ENCODE peak calls at places on chromosomes 1 and 21, in five cellular contexts. One of them, this sample, is unnamed.

GRCh38 chr1:229027622-229028182 is 243.2 kb upstream of the RAB4A start:
- DNase-seq in activated CD8-positive, alpha-beta memory T cell treated with anti-CD3 and anti-CD28 coated beads, Interleukin-2, amount 50 U/mL, for 4 hours: no peak
- DNase-seq in GM23338: peak
- DNase-seq in CD4-positive, alpha-beta T cell: no peak
- DNase-seq in stromal cell of bone marrow: no peak
- DNase-seq in this sample: no peak

GRCh38 chr1:75338974-75339483 is 204.8 kb downstream of the LHX8 start:
- DNase-seq in activated CD8-positive, alpha-beta memory T cell treated with anti-CD3 and anti-CD28 coated beads, Interleukin-2, amount 50 U/mL, for 4 hours: no peak
- DNase-seq in GM23338: peak
- DNase-seq in CD4-positive, alpha-beta T cell: no peak
- DNase-seq in stromal cell of bone marrow: no peak
- DNase-seq in this sample: no peak

GRCh38 chr1:71417421-71417820 is 336.6 kb upstream of the ZRANB2 start:
- DNase-seq in activated CD8-positive, alpha-beta memory T cell treated with anti-CD3 and anti-CD28 coated beads, Interleukin-2, amount 50 U/mL, for 4 hours: no peak
- DNase-seq in GM23338: no peak
- DNase-seq in CD4-positive, alpha-beta T cell: no peak
- DNase-seq in stromal cell of bone marrow: no peak
- DNase-seq in this sample: no peak

GRCh38 chr1:174786760-174787159 is 213.0 kb upstream of the CACYBP start:
- DNase-seq in activated CD8-positive, alpha-beta memory T cell treated with anti-CD3 and anti-CD28 coated beads, Interleukin-2, amount 50 U/mL, for 4 hours: no peak
- DNase-seq in GM23338: no peak
- DNase-seq in CD4-positive, alpha-beta T cell: no peak
- DNase-seq in stromal cell of bone marrow: no peak
- DNase-seq in this sample: no peak

GRCh38 chr1:184753608-184754478 is 815 bp downstream of the EDEM3 start:
- DNase-seq in activated CD8-positive, alpha-beta memory T cell treated with anti-CD3 and anti-CD28 coated beads, Interleukin-2, amount 50 U/mL, for 4 hours: peak
- DNase-seq in GM23338: peak
- DNase-seq in CD4-positive, alpha-beta T cell: peak
- DNase-seq in stromal cell of bone marrow: no peak
- DNase-seq in this sample: peak

GRCh38 chr1:112399456-112399855 is 3.4 kb downstream of the CTTNBP2NL start:
- DNase-seq in activated CD8-positive, alpha-beta memory T cell treated with anti-CD3 and anti-CD28 coated beads, Interleukin-2, amount 50 U/mL, for 4 hours: no peak
- DNase-seq in GM23338: no peak
- DNase-seq in CD4-positive, alpha-beta T cell: no peak
- DNase-seq in stromal cell of bone marrow: no peak
- DNase-seq in this sample: no peak

GRCh38 chr1:4549933-4550332 is 104.5 kb upstream of the AJAP1 start:
- DNase-seq in activated CD8-positive, alpha-beta memory T cell treated with anti-CD3 and anti-CD28 coated beads, Interleukin-2, amount 50 U/mL, for 4 hours: no peak
- DNase-seq in GM23338: peak
- DNase-seq in CD4-positive, alpha-beta T cell: no peak
- DNase-seq in stromal cell of bone marrow: no peak
- DNase-seq in this sample: no peak

GRCh38 chr1:51044199-51044598 is 57.8 kb upstream of the C1orf185 start:
- DNase-seq in activated CD8-positive, alpha-beta memory T cell treated with anti-CD3 and anti-CD28 coated beads, Interleukin-2, amount 50 U/mL, for 4 hours: no peak
- DNase-seq in GM23338: no peak
- DNase-seq in CD4-positive, alpha-beta T cell: no peak
- DNase-seq in stromal cell of bone marrow: no peak
- DNase-seq in this sample: no peak

GRCh38 chr1:8860738-8861516 is 17.6 kb downstream of the ENO1 start:
- DNase-seq in activated CD8-positive, alpha-beta memory T cell treated with anti-CD3 and anti-CD28 coated beads, Interleukin-2, amount 50 U/mL, for 4 hours: no peak
- DNase-seq in GM23338: no peak
- DNase-seq in CD4-positive, alpha-beta T cell: no peak
- DNase-seq in stromal cell of bone marrow: no peak
- DNase-seq in this sample: no peak

GRCh38 chr21:44018813-44019567 is 6.9 kb downstream of the TRAPPC10 start:
- DNase-seq in activated CD8-positive, alpha-beta memory T cell treated with anti-CD3 and anti-CD28 coated beads, Interleukin-2, amount 50 U/mL, for 4 hours: no peak
- DNase-seq in GM23338: no peak
- DNase-seq in CD4-positive, alpha-beta T cell: no peak
- DNase-seq in stromal cell of bone marrow: no peak
- DNase-seq in this sample: no peak

GRCh38 chr1:84996846-84997666 is at the start of gene MCOLN2:
- DNase-seq in activated CD8-positive, alpha-beta memory T cell treated with anti-CD3 and anti-CD28 coated beads, Interleukin-2, amount 50 U/mL, for 4 hours: peak
- DNase-seq in GM23338: peak
- DNase-seq in CD4-positive, alpha-beta T cell: peak
- DNase-seq in stromal cell of bone marrow: no peak
- DNase-seq in this sample: peak

GRCh38 chr1:74842726-74843125 is 109.8 kb downstream of the TYW3 start:
- DNase-seq in activated CD8-positive, alpha-beta memory T cell treated with anti-CD3 and anti-CD28 coated beads, Interleukin-2, amount 50 U/mL, for 4 hours: no peak
- DNase-seq in GM23338: no peak
- DNase-seq in CD4-positive, alpha-beta T cell: no peak
- DNase-seq in stromal cell of bone marrow: no peak
- DNase-seq in this sample: no peak

GRCh38 chr1:219147571-219148019 is 26.1 kb upstream of the LYPLAL1 start:
- DNase-seq in activated CD8-positive, alpha-beta memory T cell treated with anti-CD3 and anti-CD28 coated beads, Interleukin-2, amount 50 U/mL, for 4 hours: no peak
- DNase-seq in GM23338: no peak
- DNase-seq in CD4-positive, alpha-beta T cell: no peak
- DNase-seq in stromal cell of bone marrow: no peak
- DNase-seq in this sample: no peak

GRCh38 chr1:153520818-153521476 is 14.8 kb downstream of the S100A6 start:
- DNase-seq in activated CD8-positive, alpha-beta memory T cell treated with anti-CD3 and anti-CD28 coated beads, Interleukin-2, amount 50 U/mL, for 4 hours: no peak
- DNase-seq in GM23338: no peak
- DNase-seq in CD4-positive, alpha-beta T cell: no peak
- DNase-seq in stromal cell of bone marrow: no peak
- DNase-seq in this sample: no peak

GRCh38 chr1:109634292-109634691 is 14.7 kb downstream of the AMPD2 start:
- DNase-seq in activated CD8-positive, alpha-beta memory T cell treated with anti-CD3 and anti-CD28 coated beads, Interleukin-2, amount 50 U/mL, for 4 hours: no peak
- DNase-seq in GM23338: no peak
- DNase-seq in CD4-positive, alpha-beta T cell: no peak
- DNase-seq in stromal cell of bone marrow: no peak
- DNase-seq in this sample: no peak

GRCh38 chr21:25506887-25507286 is 100.4 kb downstream of the MRPL39 start:
- DNase-seq in activated CD8-positive, alpha-beta memory T cell treated with anti-CD3 and anti-CD28 coated beads, Interleukin-2, amount 50 U/mL, for 4 hours: no peak
- DNase-seq in GM23338: no peak
- DNase-seq in CD4-positive, alpha-beta T cell: no peak
- DNase-seq in stromal cell of bone marrow: no peak
- DNase-seq in this sample: no peak

GRCh38 chr1:103958699-103959098 is 209.0 kb downstream of the AMY1C start:
- DNase-seq in activated CD8-positive, alpha-beta memory T cell treated with anti-CD3 and anti-CD28 coated beads, Interleukin-2, amount 50 U/mL, for 4 hours: no peak
- DNase-seq in GM23338: no peak
- DNase-seq in CD4-positive, alpha-beta T cell: no peak
- DNase-seq in stromal cell of bone marrow: no peak
- DNase-seq in this sample: no peak

GRCh38 chr1:172960019-172960418 is 90.7 kb downstream of the TNFSF18 start:
- DNase-seq in activated CD8-positive, alpha-beta memory T cell treated with anti-CD3 and anti-CD28 coated beads, Interleukin-2, amount 50 U/mL, for 4 hours: no peak
- DNase-seq in GM23338: no peak
- DNase-seq in CD4-positive, alpha-beta T cell: no peak
- DNase-seq in stromal cell of bone marrow: no peak
- DNase-seq in this sample: no peak

GRCh38 chr1:19666139-19666465 is 1.4 kb downstream of the HTR6 start:
- DNase-seq in activated CD8-positive, alpha-beta memory T cell treated with anti-CD3 and anti-CD28 coated beads, Interleukin-2, amount 50 U/mL, for 4 hours: no peak
- DNase-seq in GM23338: no peak
- DNase-seq in CD4-positive, alpha-beta T cell: no peak
- DNase-seq in stromal cell of bone marrow: no peak
- DNase-seq in this sample: no peak

GRCh38 chr21:36199021-36199420 is 42.4 kb downstream of the DOP1B start:
- DNase-seq in activated CD8-positive, alpha-beta memory T cell treated with anti-CD3 and anti-CD28 coated beads, Interleukin-2, amount 50 U/mL, for 4 hours: no peak
- DNase-seq in GM23338: no peak
- DNase-seq in CD4-positive, alpha-beta T cell: no peak
- DNase-seq in stromal cell of bone marrow: no peak
- DNase-seq in this sample: no peak

GRCh38 chr21:34558960-34559631 is 47.1 kb upstream of the KCNE1 start:
- DNase-seq in activated CD8-positive, alpha-beta memory T cell treated with anti-CD3 and anti-CD28 coated beads, Interleukin-2, amount 50 U/mL, for 4 hours: no peak
- DNase-seq in GM23338: no peak
- DNase-seq in CD4-positive, alpha-beta T cell: no peak
- DNase-seq in stromal cell of bone marrow: no peak
- DNase-seq in this sample: no peak

GRCh38 chr1:20421441-20421840 is 64.6 kb downstream of the CAMK2N1 start:
- DNase-seq in activated CD8-positive, alpha-beta memory T cell treated with anti-CD3 and anti-CD28 coated beads, Interleukin-2, amount 50 U/mL, for 4 hours: no peak
- DNase-seq in GM23338: no peak
- DNase-seq in CD4-positive, alpha-beta T cell: no peak
- DNase-seq in stromal cell of bone marrow: no peak
- DNase-seq in this sample: no peak

GRCh38 chr1:67863637-67864036 is 30.4 kb upstream of the GNG12 start:
- DNase-seq in activated CD8-positive, alpha-beta memory T cell treated with anti-CD3 and anti-CD28 coated beads, Interleukin-2, amount 50 U/mL, for 4 hours: no peak
- DNase-seq in GM23338: no peak
- DNase-seq in CD4-positive, alpha-beta T cell: no peak
- DNase-seq in stromal cell of bone marrow: no peak
- DNase-seq in this sample: no peak

GRCh38 chr21:31515253-31515652 is 144.2 kb upstream of the SOD1 start:
- DNase-seq in activated CD8-positive, alpha-beta memory T cell treated with anti-CD3 and anti-CD28 coated beads, Interleukin-2, amount 50 U/mL, for 4 hours: no peak
- DNase-seq in GM23338: no peak
- DNase-seq in CD4-positive, alpha-beta T cell: no peak
- DNase-seq in stromal cell of bone marrow: no peak
- DNase-seq in this sample: no peak

GRCh38 chr1:1842360-1843146 is 48.3 kb downstream of the GNB1 start:
- DNase-seq in activated CD8-positive, alpha-beta memory T cell treated with anti-CD3 and anti-CD28 coated beads, Interleukin-2, amount 50 U/mL, for 4 hours: no peak
- DNase-seq in GM23338: no peak
- DNase-seq in CD4-positive, alpha-beta T cell: no peak
- DNase-seq in stromal cell of bone marrow: no peak
- DNase-seq in this sample: no peak

GRCh38 chr1:161726631-161727342 is 5.4 kb downstream of the FCRLB start:
- DNase-seq in activated CD8-positive, alpha-beta memory T cell treated with anti-CD3 and anti-CD28 coated beads, Interleukin-2, amount 50 U/mL, for 4 hours: peak
- DNase-seq in GM23338: peak
- DNase-seq in CD4-positive, alpha-beta T cell: peak
- DNase-seq in stromal cell of bone marrow: peak
- DNase-seq in this sample: peak

GRCh38 chr1:80509965-80510522 is 1290.7 kb upstream of the ADGRL2 start:
- DNase-seq in activated CD8-positive, alpha-beta memory T cell treated with anti-CD3 and anti-CD28 coated beads, Interleukin-2, amount 50 U/mL, for 4 hours: no peak
- DNase-seq in GM23338: peak
- DNase-seq in CD4-positive, alpha-beta T cell: no peak
- DNase-seq in stromal cell of bone marrow: no peak
- DNase-seq in this sample: no peak

GRCh38 chr1:197180252-197180878 is 33.9 kb upstream of the ASPM start:
- DNase-seq in activated CD8-positive, alpha-beta memory T cell treated with anti-CD3 and anti-CD28 coated beads, Interleukin-2, amount 50 U/mL, for 4 hours: no peak
- DNase-seq in GM23338: peak
- DNase-seq in CD4-positive, alpha-beta T cell: no peak
- DNase-seq in stromal cell of bone marrow: peak
- DNase-seq in this sample: no peak

GRCh38 chr1:35454616-35455015 is 102.6 kb downstream of the KIAA0319L start:
- DNase-seq in activated CD8-positive, alpha-beta memory T cell treated with anti-CD3 and anti-CD28 coated beads, Interleukin-2, amount 50 U/mL, for 4 hours: no peak
- DNase-seq in GM23338: no peak
- DNase-seq in CD4-positive, alpha-beta T cell: no peak
- DNase-seq in stromal cell of bone marrow: peak
- DNase-seq in this sample: no peak

GRCh38 chr1:18199462-18199861 is 91.9 kb downstream of the IGSF21 start:
- DNase-seq in activated CD8-positive, alpha-beta memory T cell treated with anti-CD3 and anti-CD28 coated beads, Interleukin-2, amount 50 U/mL, for 4 hours: no peak
- DNase-seq in GM23338: peak
- DNase-seq in CD4-positive, alpha-beta T cell: no peak
- DNase-seq in stromal cell of bone marrow: no peak
- DNase-seq in this sample: no peak

GRCh38 chr1:116397728-116398127 is 24.7 kb downstream of the ATP1A1 start:
- DNase-seq in activated CD8-positive, alpha-beta memory T cell treated with anti-CD3 and anti-CD28 coated beads, Interleukin-2, amount 50 U/mL, for 4 hours: no peak
- DNase-seq in GM23338: peak
- DNase-seq in CD4-positive, alpha-beta T cell: no peak
- DNase-seq in stromal cell of bone marrow: no peak
- DNase-seq in this sample: no peak

GRCh38 chr21:34201441-34201838 is 128.1 kb downstream of the MRPS6 start:
- DNase-seq in activated CD8-positive, alpha-beta memory T cell treated with anti-CD3 and anti-CD28 coated beads, Interleukin-2, amount 50 U/mL, for 4 hours: no peak
- DNase-seq in GM23338: no peak
- DNase-seq in CD4-positive, alpha-beta T cell: no peak
- DNase-seq in stromal cell of bone marrow: no peak
- DNase-seq in this sample: no peak

GRCh38 chr1:199084293-199084692 is 445.5 kb downstream of the PTPRC start:
- DNase-seq in activated CD8-positive, alpha-beta memory T cell treated with anti-CD3 and anti-CD28 coated beads, Interleukin-2, amount 50 U/mL, for 4 hours: no peak
- DNase-seq in GM23338: peak
- DNase-seq in CD4-positive, alpha-beta T cell: no peak
- DNase-seq in stromal cell of bone marrow: no peak
- DNase-seq in this sample: no peak

GRCh38 chr1:224380003-224380402 is 23.3 kb downstream of the CNIH4 start:
- DNase-seq in activated CD8-positive, alpha-beta memory T cell treated with anti-CD3 and anti-CD28 coated beads, Interleukin-2, amount 50 U/mL, for 4 hours: peak
- DNase-seq in GM23338: no peak
- DNase-seq in CD4-positive, alpha-beta T cell: no peak
- DNase-seq in stromal cell of bone marrow: no peak
- DNase-seq in this sample: peak

GRCh38 chr1:24957016-24957807 is 27.1 kb upstream of the RUNX3 start:
- DNase-seq in activated CD8-positive, alpha-beta memory T cell treated with anti-CD3 and anti-CD28 coated beads, Interleukin-2, amount 50 U/mL, for 4 hours: no peak
- DNase-seq in GM23338: no peak
- DNase-seq in CD4-positive, alpha-beta T cell: no peak
- DNase-seq in stromal cell of bone marrow: no peak
- DNase-seq in this sample: no peak